ENCODE peak calls at places on chromosomes 11 and 22, in eight cellular contexts. P is A549, Z is OCI-LY7, W is lung, Y is coronary artery, G is kidney, L is GM23248, U is heart left ventricle. V is an unnamed sample.

GRCh38 chr22:39526736-39527171 is 5.8 kb downstream of the RPS19BP1 start:
- DNase-seq in L (no peak), U (no peak), Z (peak; percentile 85), G (peak; percentile 66), Y (no peak), W (no peak), P (no peak), V (no peak)

GRCh38 chr22:36166518-36167220 is 6.1 kb upstream of the APOL3 start:
- DNase-seq in Z (no peak), P (no peak), Y (no peak), U (no peak), W (no peak), L (no peak), G (no peak), V (no peak)

GRCh38 chr11:44484211-44484610 is 81.3 kb upstream of the CD82 start:
- DNase-seq in G (no peak), Z (peak; percentile 1), W (no peak), P (peak; percentile 38), Y (no peak), U (no peak), L (peak; percentile 46), V (no peak)

GRCh38 chr11:131408011-131408640 is 37.7 kb downstream of the NTM start:
- DNase-seq in W (peak; percentile 36), L (peak; percentile 76), U (no peak), P (peak; percentile 40), Z (peak; percentile 17), Y (no peak), G (no peak), V (no peak)

GRCh38 chr22:28395920-28396447 is 283.7 kb downstream of the TTC28 start:
- DNase-seq in U (no peak), P (peak; percentile 16), G (no peak), Z (no peak), Y (no peak), W (no peak), L (peak; percentile 51), V (no peak)

GRCh38 chr11:25628030-25628429 is 703.9 kb upstream of the ANO3 start:
- DNase-seq in Z (no peak), U (no peak), G (peak; percentile 51), Y (no peak), L (no peak), P (no peak), W (no peak), V (no peak)

GRCh38 chr11:90229791-90230190 is 6.9 kb upstream of the CHORDC1 start:
- DNase-seq in P (no peak), U (no peak), Z (no peak), Y (no peak), G (no peak), W (no peak), L (peak; percentile 27), V (no peak)

GRCh38 chr11:78390809-78391208 is 26.8 kb downstream of the GAB2 start:
- DNase-seq in W (no peak), U (no peak), G (no peak), L (no peak), Y (no peak), P (no peak), Z (no peak), V (no peak)

GRCh38 chr11:114322934-114323333 is 26.7 kb downstream of the NNMT start:
- DNase-seq in Z (no peak), W (no peak), Y (no peak), P (no peak), L (peak; percentile 1), U (no peak), G (no peak), V (no peak)

GRCh38 chr22:41382098-41382578 is 396 bp downstream of the TEF start:
- DNase-seq in W (peak; percentile 66), P (peak; percentile 29), Y (peak; percentile 89), Z (peak; percentile 75), G (peak; percentile 95), U (peak; percentile 81), L (peak; percentile 72), V (no peak)

GRCh38 chr11:128519353-128519752 is 68.0 kb downstream of the ETS1 start:
- DNase-seq in U (no peak), Y (no peak), P (no peak), W (no peak), L (peak; percentile 20), Z (peak; percentile 79), G (no peak), V (no peak)

GRCh38 chr22:26770624-26771023 is 113.2 kb downstream of the MIAT start:
- DNase-seq in U (no peak), Y (no peak), G (no peak), P (no peak), W (no peak), Z (no peak), L (peak; percentile 74), V (no peak)

GRCh38 chr11:115409691-115410220 is 94.5 kb downstream of the CADM1 start:
- DNase-seq in U (no peak), Z (no peak), L (no peak), W (no peak), P (peak; percentile 2), G (no peak), Y (no peak), V (no peak)

GRCh38 chr11:67245046-67245445 is 21.2 kb upstream of the GRK2 start:
- DNase-seq in L (no peak), P (no peak), Z (no peak), G (no peak), W (no peak), Y (no peak), U (no peak), V (no peak)

GRCh38 chr22:39169797-39170466 is 17.5 kb upstream of the CBX7 start:
- DNase-seq in Y (no peak), L (no peak), W (no peak), U (no peak), P (no peak), Z (no peak), G (no peak), V (no peak)

GRCh38 chr11:3782963-3783362 is 14.4 kb downstream of the NUP98 start:
- DNase-seq in L (no peak), G (no peak), Y (no peak), U (no peak), W (no peak), P (no peak), Z (no peak), V (no peak)

GRCh38 chr11:35112846-35113105 is 26.2 kb upstream of the CD44 start:
- DNase-seq in Y (no peak), U (no peak), P (no peak), W (no peak), L (no peak), G (no peak), Z (no peak), V (no peak)

GRCh38 chr11:95450547-95451123 is 219.6 kb upstream of the SESN3 start:
- DNase-seq in L (peak; percentile 80), W (no peak), U (no peak), Y (no peak), G (no peak), P (no peak), Z (no peak), V (no peak)

GRCh38 chr11:10325398-10326079 is 20.7 kb downstream of the ADM start:
- DNase-seq in W (no peak), U (no peak), G (no peak), L (peak; percentile 86), P (no peak), Z (no peak), Y (no peak), V (no peak)

GRCh38 chr11:76184551-76184993 is 21.7 kb downstream of the WNT11 start:
- DNase-seq in L (no peak), Z (no peak), P (no peak), Y (no peak), G (peak; percentile 84), W (no peak), U (no peak), V (no peak)
- H3K27ac ChIP-seq in L (no peak overlapping the region), Z (no peak overlapping the region), P (no peak overlapping the region), Y (peak overlapping the region; percentile 70), G (no peak overlapping the region), W (no peak overlapping the region), U (peak overlapping the region; percentile 23), V (no peak overlapping the region)

DNA sequence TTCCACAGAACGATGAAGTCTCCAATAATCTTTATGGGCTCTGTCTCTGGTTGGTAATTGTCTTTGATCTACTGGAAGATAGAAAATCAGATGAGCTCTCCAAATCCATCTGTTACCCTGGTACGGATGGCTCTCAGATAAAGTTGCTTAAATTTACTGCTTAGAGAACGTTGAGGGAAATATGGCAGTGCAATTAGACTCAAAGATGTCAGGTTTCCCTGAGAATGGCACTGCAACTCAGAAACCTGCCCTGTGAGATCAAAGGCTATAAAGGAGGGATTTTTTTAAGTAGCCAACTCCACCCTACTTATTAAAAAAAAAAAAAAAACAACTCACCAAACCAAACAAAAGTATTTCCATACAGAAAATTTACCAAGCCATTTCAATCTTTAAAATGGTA is 779 bp upstream of the BIRC3 start:
- DNase-seq in P (peak; percentile 16), Z (peak; percentile 50), U (no peak), Y (no peak), W (no peak), L (no peak), G (no peak), V (no peak)
- H3K27ac ChIP-seq in P (peak overlapping the region; percentile 91), Z (peak overlapping the region; percentile 92), U (no peak overlapping the region), Y (no peak overlapping the region), W (no peak overlapping the region), L (no peak overlapping the region), G (no peak overlapping the region), V (peak overlapping the region; percentile 61)

DNA sequence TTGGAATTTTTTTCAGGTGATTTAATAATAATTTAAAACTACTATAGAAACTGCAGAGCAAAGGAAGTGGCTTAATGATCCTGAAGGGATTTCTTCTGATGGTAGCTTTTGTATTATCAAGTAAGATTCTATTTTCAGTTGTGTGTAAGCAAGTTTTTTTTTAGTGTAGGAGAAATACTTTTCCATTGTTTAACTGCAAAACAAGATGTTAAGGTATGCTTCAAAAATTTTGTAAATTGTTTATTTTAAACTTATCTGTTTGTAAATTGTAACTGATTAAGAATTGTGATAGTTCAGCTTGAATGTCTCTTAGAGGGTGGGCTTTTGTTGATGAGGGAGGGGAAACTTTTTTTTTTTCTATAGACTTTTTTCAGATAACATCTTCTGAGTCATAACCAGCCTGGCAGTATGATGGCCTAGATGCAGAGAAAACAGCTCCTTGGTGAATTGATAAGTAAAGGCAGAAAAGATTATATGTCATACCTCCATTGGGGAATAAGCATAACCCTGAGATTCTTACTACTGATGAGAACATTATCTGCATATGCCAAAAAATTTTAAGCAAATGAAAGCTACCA is 3.5 kb downstream of the MALAT1 start:
- DNase-seq in Z (no peak), L (peak; percentile 74), U (no peak), P (peak; percentile 63), W (no peak), G (no peak), Y (no peak), V (no peak)
- H3K27ac ChIP-seq in Z (peak overlapping the region; percentile 98), L (peak overlapping the region; percentile 100), U (no peak overlapping the region), P (peak overlapping the region; percentile 98), W (peak overlapping the region; percentile 96), G (peak overlapping the region; percentile 99), Y (peak overlapping the region; percentile 97), V (peak overlapping the region; percentile 100)

DNA sequence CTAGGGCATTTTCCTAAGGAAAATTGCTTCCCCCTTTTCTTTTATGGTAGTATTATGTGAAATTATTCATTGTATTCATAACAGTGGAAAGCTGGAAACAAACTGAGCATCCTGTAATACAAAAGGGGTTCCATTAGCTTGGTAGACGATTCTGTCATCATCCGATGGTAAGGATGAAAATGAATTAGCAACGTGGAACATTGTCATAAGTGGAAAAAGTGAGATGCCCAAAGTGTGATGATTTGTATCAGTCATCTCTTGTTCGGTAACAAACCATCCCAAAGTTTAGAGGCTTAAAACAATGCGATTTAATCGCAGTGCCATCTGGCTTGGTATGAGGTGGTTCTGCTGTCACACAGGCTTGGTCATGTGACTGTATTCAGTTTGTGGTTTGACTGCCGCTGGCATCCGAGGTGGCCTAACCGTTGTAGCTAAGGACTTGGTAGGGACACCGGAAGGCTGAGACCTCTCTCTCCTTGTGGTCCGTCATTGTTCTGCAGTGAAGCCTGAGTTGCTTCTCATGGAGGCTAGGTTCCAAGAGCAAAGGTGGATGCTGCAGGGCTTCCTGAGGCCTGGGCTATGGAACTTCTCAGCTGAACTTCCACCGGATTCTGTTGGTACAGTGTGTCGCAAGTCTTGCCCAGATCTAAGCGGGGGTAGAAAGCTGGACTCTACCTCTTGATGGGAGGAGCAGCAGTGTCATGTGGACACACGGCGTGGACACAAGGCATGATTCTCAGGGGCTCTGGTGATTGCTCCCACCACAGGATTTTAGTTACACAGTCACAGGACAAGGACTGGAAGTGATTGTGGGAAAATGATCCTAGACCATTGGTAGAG is 36.2 kb downstream of the BCR start:
- DNase-seq in Z (peak; percentile 47), W (no peak), L (no peak), P (no peak), U (no peak), Y (no peak), G (peak; percentile 25), V (no peak)
- H3K27ac ChIP-seq in Z (peak overlapping the region; percentile 0), W (no peak overlapping the region), L (no peak overlapping the region), P (no peak overlapping the region), U (no peak overlapping the region), Y (peak overlapping the region; percentile 58), G (peak overlapping the region; percentile 71), V (peak overlapping the region; percentile 42)